ENCODE peak calls at places on chromosomes 5 and 9, in five cellular contexts. Y, P, Z, X and C are unnamed samples. For H3K27me3, the result is how much of the 10 kb centered on the place peaks cover.

GRCh38 chr5:132493241-132493640 is 2.7 kb upstream of the IRF1 start:
- DNase-seq in Y (no peak), P (peak), Z (peak), X (no peak), C (no peak)

GRCh38 chr5:166430491-166431319 is 1860.7 kb upstream of the WWC1 start:
- DNase-seq in Y (no peak), P (no peak), Z (no peak), X (no peak), C (no peak)

GRCh38 chr5:92616085-92616484 is 964.9 kb downstream of the NR2F1-AS1 start:
- DNase-seq in Y (no peak), P (no peak), Z (no peak), X (no peak), C (no peak)

GRCh38 chr9:124897570-124898460 is 35.9 kb downstream of the ARPC5L start:
- DNase-seq in Y (no peak), P (no peak), Z (no peak), X (no peak), C (no peak)

GRCh38 chr9:135198889-135199288 is 111.4 kb downstream of the OLFM1 start:
- DNase-seq in Y (no peak), P (no peak), Z (no peak), X (no peak), C (no peak)

GRCh38 chr9:82588801-82589200 is 474.1 kb downstream of the RASEF start:
- DNase-seq in Y (no peak), P (no peak), Z (no peak), X (no peak), C (no peak)

GRCh38 chr5:60185230-60186104 is 291.9 kb upstream of the PDE4D start:
- DNase-seq in Y (no peak), P (no peak), Z (no peak), X (no peak), C (no peak)

GRCh38 chr9:133769511-133770075 is 31.4 kb upstream of the SARDH start:
- DNase-seq in Y (no peak), P (no peak), Z (peak), X (no peak), C (peak)

GRCh38 chr5:2335727-2336515 is 415.6 kb downstream of the IRX2 start:
- DNase-seq in Y (no peak), P (no peak), Z (no peak), X (no peak), C (no peak)

GRCh38 chr5:113487411-113487778 is 858 bp downstream of the MCC start:
- DNase-seq in Y (peak), P (no peak), Z (no peak), X (peak), C (no peak)

GRCh38 chr5:57774439-57774838 is 291.8 kb upstream of the ACTBL2 start:
- DNase-seq in Y (no peak), P (no peak), Z (no peak), X (no peak), C (no peak)

GRCh38 chr5:16152601-16153568 is 26.7 kb downstream of the MARCHF11 start:
- DNase-seq in Y (no peak), P (no peak), Z (no peak), X (no peak), C (no peak)

GRCh38 chr5:74630387-74631087 is 10.0 kb downstream of the ENC1 start:
- DNase-seq in Y (no peak), P (no peak), Z (no peak), X (no peak), C (no peak)

GRCh38 chr5:74476197-74477081 is 164.1 kb downstream of the ENC1 start:
- DNase-seq in Y (no peak), P (no peak), Z (no peak), X (no peak), C (no peak)

GRCh38 chr9:135130266-135130976 is 43.0 kb downstream of the OLFM1 start:
- DNase-seq in Y (peak), P (peak), Z (peak), X (no peak), C (no peak)

DNA sequence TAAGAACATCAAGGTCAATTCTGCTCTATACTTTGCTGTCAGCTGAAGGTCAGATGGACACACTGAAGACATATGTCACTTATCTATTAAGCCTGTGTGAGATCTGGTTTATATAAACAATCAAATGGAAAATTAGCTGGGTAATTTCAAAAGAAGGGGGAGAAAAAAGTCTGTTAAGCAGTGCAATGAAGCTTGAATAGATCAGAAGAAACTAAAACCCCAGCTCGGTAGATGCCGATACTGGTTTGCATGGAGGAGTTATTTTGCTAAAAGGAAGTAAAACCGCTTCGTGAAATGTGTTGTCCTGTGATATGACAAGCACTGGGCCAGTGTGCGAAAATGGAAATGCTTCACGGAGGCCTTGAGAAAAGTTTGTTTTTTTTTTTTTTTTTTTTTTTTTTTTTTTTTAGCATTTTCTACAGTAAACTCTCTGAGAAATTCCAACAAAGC is 148.8 kb downstream of the MEF2C start:
- DNase-seq in Y (no peak), P (no peak), Z (no peak), X (no peak), C (no peak)
- H3K4me3 ChIP-seq in Y (no peak), P (no peak), Z (no peak), X (no peak), C (no peak)

DNA sequence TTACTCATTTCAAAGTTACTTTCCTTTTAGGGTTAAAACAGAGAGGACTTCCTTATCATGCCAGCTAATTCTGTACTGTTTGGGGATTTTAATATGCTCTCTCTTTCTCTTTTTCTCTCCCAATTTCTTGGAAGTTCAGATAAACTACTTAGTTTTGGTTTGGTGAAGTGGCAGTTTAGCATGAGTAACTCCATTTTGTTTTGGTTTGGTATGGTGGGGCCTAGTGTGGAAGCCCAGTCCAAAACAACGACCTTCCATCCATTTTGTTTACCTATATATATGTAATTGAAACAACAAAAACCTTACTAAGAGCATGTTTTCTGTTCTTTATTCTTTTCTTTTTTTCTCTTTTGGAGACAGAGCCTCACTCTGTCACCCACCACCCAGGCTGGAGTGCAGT is 3.6 kb upstream of the BSPRY start:
- DNase-seq in Y (no peak), P (no peak), Z (no peak), X (no peak), C (no peak)
- H3K27me3 ChIP-seq in Y (under half), P (under half), Z (under half), X (under half), C (under half)

DNA sequence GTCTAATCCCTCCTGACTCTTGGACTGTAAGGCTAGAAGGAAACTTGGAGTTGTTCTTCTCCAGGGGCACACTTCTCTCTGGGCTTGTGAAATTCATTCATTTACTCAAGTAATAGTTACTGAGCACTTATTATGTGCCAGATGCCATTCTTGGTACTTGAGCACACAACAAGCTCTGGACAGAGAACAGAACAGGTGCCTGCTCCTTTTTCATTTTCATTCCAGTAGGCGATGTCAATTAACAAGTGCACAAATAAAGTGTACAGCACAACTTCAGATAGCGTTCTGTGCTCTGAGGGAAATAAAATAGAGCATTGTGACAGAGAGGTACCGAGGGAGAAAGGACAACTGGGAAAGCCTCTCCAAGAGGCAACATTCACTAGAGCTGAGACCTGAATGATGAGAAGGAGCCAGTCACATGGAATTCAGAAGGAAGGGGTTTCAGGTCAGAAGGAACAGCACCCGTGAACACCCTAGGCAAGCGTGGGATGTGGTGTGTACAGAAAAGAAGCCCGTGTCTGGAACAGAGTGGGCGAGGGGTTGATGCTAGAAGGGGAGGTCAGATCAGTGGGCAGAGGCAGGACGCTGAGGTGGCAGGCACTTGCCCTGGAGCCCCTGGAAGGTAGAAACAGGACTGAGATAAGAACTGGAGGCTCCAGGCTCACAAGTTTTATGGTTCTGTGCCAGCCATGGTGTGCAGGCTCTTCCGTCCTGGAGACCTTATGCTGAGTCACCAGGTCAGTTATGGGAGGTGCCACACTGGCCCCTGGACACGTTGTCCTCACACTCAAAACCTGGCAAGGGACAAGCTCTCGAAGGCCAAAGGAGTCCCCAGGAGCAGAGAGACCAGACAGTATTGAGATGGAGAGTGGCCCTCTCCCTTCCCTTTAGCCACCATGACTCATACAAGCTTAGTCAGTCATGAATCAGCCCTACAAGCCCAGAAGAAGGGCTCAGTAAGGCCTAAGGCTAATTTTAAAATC is 7.2 kb upstream of the ABLIM3 start:
- DNase-seq in Y (peak), P (no peak), Z (peak), X (no peak), C (peak)
- TF ChIP-seq POLR2A in Y (no peak), P (no peak), Z (no peak), X (no peak), C (no peak)

GRCh38 chr9:34635556-34635955 is 2.0 kb downstream of the SIGMAR1 start:
- DNase-seq in Y (no peak), P (no peak), Z (no peak), X (no peak), C (no peak)
- H3K4me3 ChIP-seq in Y (peak), P (no peak), Z (no peak), X (no peak), C (no peak)

GRCh38 chr9:122220673-122221222 is 8.0 kb downstream of the LHX6 start:
- DNase-seq in Y (no peak), P (no peak), Z (no peak), X (no peak), C (no peak)
- H3K27me3 ChIP-seq in Y (under half), P (half or more), Z (half or more), X (under half), C (under half)